ENCODE peak calls at places on chromosomes 3 and 15, in seven cellular contexts. T is GM12892, F is HepG2, P is K562, Z is SK-N-SH, B is H1, J is GM12878. N is an unnamed sample.

GRCh38 chr15:101049282-101049681 is 130.1 kb downstream of the LRRK1 start:
- DNase-seq in B (no peak), J (no peak), P (no peak), Z (peak; percentile 17), F (no peak), T (no peak), N (no peak)

GRCh38 chr15:35720984-35721383 is 175.0 kb upstream of the DPH6 start:
- DNase-seq in Z (no peak), F (no peak), P (no peak), B (no peak), J (no peak), T (no peak), N (no peak)

GRCh38 chr15:43776101-43776717 is 557 bp downstream of the ELL3 start:
- DNase-seq in B (no peak), F (no peak), Z (no peak), J (peak; percentile 66), T (peak; percentile 47), P (no peak), N (peak; percentile 38)

GRCh38 chr15:86139828-86140227 is 60.2 kb downstream of the AGBL1 start:
- DNase-seq in F (no peak), Z (peak; percentile 19), B (no peak), T (peak; percentile 2), J (no peak), P (peak; percentile 15), N (no peak)

GRCh38 chr15:45425135-45425534 is 46.8 kb upstream of the GATM start:
- DNase-seq in T (no peak), F (no peak), J (no peak), P (no peak), Z (no peak), B (no peak), N (no peak)

GRCh38 chr15:75840659-75841058 is 2.6 kb upstream of the UBE2Q2 start:
- DNase-seq in J (no peak), Z (peak; percentile 20), T (no peak), F (no peak), P (no peak), B (no peak), N (no peak)

GRCh38 chr3:119627461-119627860 is 29.8 kb downstream of the PLA1A start:
- DNase-seq in T (peak; percentile 35), F (no peak), Z (no peak), P (no peak), B (no peak), J (peak; percentile 34), N (no peak)

GRCh38 chr3:156341831-156342416 is 213.0 kb downstream of the SSR3 start:
- DNase-seq in T (no peak), B (no peak), P (no peak), F (no peak), Z (no peak), J (peak; percentile 30), N (peak; percentile 14)

GRCh38 chr15:25438601-25439455 is at the start of gene UBE3A:
- DNase-seq in J (peak; percentile 63), Z (peak; percentile 95), T (peak; percentile 69), F (peak; percentile 78), P (peak; percentile 90), B (peak; percentile 75), N (peak; percentile 71)

GRCh38 chr3:141410408-141410807 is 42.1 kb downstream of the ZBTB38 start:
- DNase-seq in B (no peak), P (peak; percentile 26), F (no peak), T (no peak), J (no peak), Z (no peak), N (no peak)
- TF ChIP-seq TAF1 in B (no peak), P (no peak), F (no peak), T (no peak), J (no peak), Z (no peak), N (no peak)

GRCh38 chr15:69164807-69165636 is 4.6 kb downstream of the GLCE start:
- DNase-seq in P (no peak), T (no peak), Z (no peak), J (no peak), F (no peak), B (no peak), N (no peak)
- TF ChIP-seq POLR2AphosphoS5 in P (no peak), T (no peak), Z (no peak), J (no peak), F (no peak), B (no peak), N (no peak)

DNA sequence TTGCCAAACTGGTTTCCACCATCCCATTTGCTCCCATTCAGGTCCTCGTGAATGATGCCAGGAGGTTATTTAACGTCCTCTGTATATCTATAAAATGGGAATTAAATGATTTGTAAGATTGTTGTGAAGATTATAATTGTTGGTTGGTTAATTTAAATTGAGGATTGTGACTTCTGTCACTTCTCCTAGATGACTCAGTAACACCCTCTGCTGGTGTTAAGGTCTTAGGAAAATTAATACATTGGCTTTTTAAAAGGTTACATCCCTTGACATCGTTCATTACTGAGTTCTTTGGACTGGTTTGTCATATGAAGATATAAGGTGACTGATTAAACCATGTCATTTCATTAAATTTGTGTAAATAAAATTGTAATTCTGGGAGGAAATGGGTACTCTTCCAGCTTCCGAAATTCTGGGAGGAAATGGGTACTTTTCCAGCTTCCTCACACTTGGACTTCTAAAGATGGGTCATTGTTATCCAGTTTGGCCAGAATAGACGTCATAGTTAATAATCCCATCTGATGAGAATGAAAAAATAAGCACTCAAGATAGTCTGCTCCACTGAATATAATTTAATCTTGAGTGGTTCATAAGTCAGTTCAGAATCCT is 33.3 kb upstream of the PAQR5 start:
- DNase-seq in T (no peak), B (no peak), P (no peak), Z (no peak), J (no peak), F (peak; percentile 47), N (no peak)
- TF ChIP-seq TAF1 in T (no peak), B (no peak), P (no peak), Z (no peak), J (no peak), F (no peak), N (no peak)

DNA sequence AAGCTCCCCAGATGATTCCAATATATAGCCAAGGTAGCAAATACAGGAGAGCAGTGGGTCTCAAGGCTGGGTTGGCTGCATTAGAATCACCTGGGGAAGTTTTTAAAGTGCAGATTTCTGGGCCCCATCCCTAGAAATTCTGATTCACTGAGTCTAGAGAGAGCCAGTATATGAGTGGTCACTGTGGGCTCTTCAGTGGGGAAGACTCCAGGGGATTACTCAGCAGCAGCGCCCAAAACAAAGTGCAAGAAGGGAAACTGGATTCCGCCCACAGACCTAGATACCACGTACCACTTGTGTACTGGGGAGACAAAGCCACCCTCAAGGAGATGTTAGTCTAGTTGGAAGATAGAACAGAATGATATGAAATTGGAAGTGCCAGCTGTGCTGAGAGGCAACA is 40.0 kb downstream of the NME9 start:
- DNase-seq in Z (no peak), B (no peak), F (no peak), P (no peak), J (no peak), T (no peak), N (no peak)
- TF ChIP-seq POLR2AphosphoS5 in Z (no peak), B (no peak), F (no peak), P (no peak), J (no peak), T (no peak), N (no peak)